ENCODE peak calls at places on chromosomes 4 and X, in ten cellular contexts. V, W, Q, N, M, P, R, F, G and Z are unnamed samples.

GRCh38 chr4:5278213-5278612 is 226.9 kb downstream of the STK32B start:
- DNase-seq in V (no peak), W (no peak), Q (no peak), N (no peak), M (no peak), P (no peak), R (no peak), F (no peak), G (no peak), Z (no peak)

GRCh38 chr4:36088542-36088941 is 155.8 kb downstream of the ARAP2 start:
- DNase-seq in V (no peak), W (no peak), Q (no peak), N (no peak), M (no peak), P (no peak), R (peak), F (peak), G (no peak), Z (no peak)

GRCh38 chrX:34655496-34656258 is 1.4 kb downstream of the TMEM47 start:
- DNase-seq in V (peak), W (peak), Q (no peak), N (no peak), M (no peak), P (no peak), R (peak), F (peak), G (no peak), Z (no peak)

GRCh38 chr4:138804705-138805104 is 210.9 kb upstream of the NOCT start:
- DNase-seq in V (peak), W (no peak), Q (no peak), N (no peak), M (no peak), P (no peak), R (no peak), F (peak), G (no peak), Z (no peak)

GRCh38 chrX:119502727-119503483 is 34.7 kb downstream of the SLC25A5 start:
- DNase-seq in V (peak), W (no peak), Q (peak), N (no peak), M (peak), P (no peak), R (no peak), F (peak), G (peak), Z (no peak)

GRCh38 chr4:54281060-54281781 is 52.1 kb downstream of the PDGFRA start:
- DNase-seq in V (peak), W (no peak), Q (peak), N (no peak), M (peak), P (no peak), R (no peak), F (peak), G (no peak), Z (no peak)

GRCh38 chr4:65383589-65384305 is 286.5 kb downstream of the EPHA5 start:
- DNase-seq in V (no peak), W (no peak), Q (no peak), N (no peak), M (peak), P (no peak), R (no peak), F (peak), G (no peak), Z (no peak)

GRCh38 chrX:98203800-98204199 is 1320.1 kb downstream of the RPA4 start:
- DNase-seq in V (no peak), W (no peak), Q (no peak), N (no peak), M (peak), P (no peak), R (no peak), F (peak), G (no peak), Z (no peak)

GRCh38 chr4:76435689-76436176 is 704 bp downstream of the SHROOM3 start:
- DNase-seq in V (peak), W (no peak), Q (no peak), N (no peak), M (no peak), P (no peak), R (no peak), F (peak), G (no peak), Z (no peak)

GRCh38 chr4:2822461-2823300 is 21.0 kb upstream of the ADD1 start:
- DNase-seq in V (no peak), W (no peak), Q (no peak), N (no peak), M (no peak), P (no peak), R (no peak), F (no peak), G (no peak), Z (no peak)

GRCh38 chr4:81635747-81636146 is 164.0 kb upstream of the RASGEF1B start:
- DNase-seq in V (no peak), W (no peak), Q (no peak), N (peak), M (no peak), P (peak), R (peak), F (no peak), G (no peak), Z (peak)

GRCh38 chr4:5054532-5054931 is 3.3 kb downstream of the STK32B start:
- DNase-seq in V (no peak), W (no peak), Q (no peak), N (no peak), M (no peak), P (no peak), R (no peak), F (no peak), G (no peak), Z (no peak)

GRCh38 chrX:145826466-145826865 is 8.8 kb downstream of the SLITRK2 start:
- DNase-seq in V (no peak), W (no peak), Q (no peak), N (no peak), M (no peak), P (no peak), R (no peak), F (no peak), G (no peak), Z (no peak)